ENCODE peak calls at places on chromosomes 1 and 21, in four cellular contexts. V, P, Z and T are unnamed samples.

GRCh38 chr1:34549199-34549598 is 205.6 kb upstream of the GJB5 start:
- DNase-seq in Z (no peak), V (no peak), P (no peak), T (no peak)

GRCh38 chr21:37670883-37671282 is 245.4 kb downstream of the KCNJ6 start:
- DNase-seq in V (no peak), Z (no peak), P (no peak), T (peak)

GRCh38 chr21:43923391-43923790 is 58.4 kb downstream of the AGPAT3 start:
- DNase-seq in V (no peak), P (peak), Z (no peak), T (peak)

GRCh38 chr21:37800496-37801061 is 115.7 kb downstream of the KCNJ6 start:
- DNase-seq in V (no peak), P (no peak), Z (no peak), T (peak)

GRCh38 chr21:44800103-44800502 is 1.5 kb downstream of the UBE2G2 start:
- DNase-seq in V (no peak), Z (no peak), P (peak), T (peak)

GRCh38 chr1:12594966-12595838 is 22.8 kb downstream of the DHRS3 start:
- DNase-seq in V (no peak), Z (no peak), P (peak), T (peak)

GRCh38 chr1:213020016-213020415 is 4.3 kb upstream of the ANGEL2 start:
- DNase-seq in Z (no peak), P (no peak), V (no peak), T (no peak)

GRCh38 chr1:225766967-225767413 is 10.6 kb upstream of the SRP9 start:
- DNase-seq in V (peak), P (peak), Z (no peak), T (peak)

GRCh38 chr1:49597436-49597835 is 426.3 kb downstream of the AGBL4 start:
- DNase-seq in P (no peak), Z (no peak), V (no peak), T (no peak)

GRCh38 chr1:226640737-226641136 is 92.2 kb downstream of the STUM start:
- DNase-seq in Z (no peak), P (no peak), V (no peak), T (no peak)

GRCh38 chr21:37620401-37620800 is 253.8 kb downstream of the DYRK1A start:
- DNase-seq in V (no peak), P (no peak), Z (no peak), T (no peak)

GRCh38 chr1:170732262-170732595 is 68.3 kb downstream of the PRRX1 start:
- DNase-seq in Z (no peak), V (no peak), P (no peak), T (peak)

GRCh38 chr1:39508857-39509305 is 17.4 kb downstream of the BMP8A start:
- DNase-seq in Z (no peak), P (peak), V (peak), T (no peak)

GRCh38 chr1:181743878-181744312 is 260.6 kb downstream of the CACNA1E start:
- DNase-seq in Z (no peak), V (no peak), P (no peak), T (no peak)

GRCh38 chr1:220710333-220710732 is 20.2 kb downstream of the C1orf115 start:
- DNase-seq in V (no peak), P (no peak), Z (no peak), T (no peak)

GRCh38 chr1:8350914-8351684 is 33.2 kb downstream of the SLC45A1 start:
- DNase-seq in V (no peak), P (no peak), Z (no peak), T (no peak)

GRCh38 chr1:91804546-91805023 is 81.4 kb downstream of the TGFBR3 start:
- DNase-seq in P (no peak), V (peak), Z (peak), T (no peak)

GRCh38 chr1:240946926-240947325 is 335.0 kb upstream of the GREM2 start:
- DNase-seq in Z (no peak), P (peak), V (peak), T (peak)

DNA sequence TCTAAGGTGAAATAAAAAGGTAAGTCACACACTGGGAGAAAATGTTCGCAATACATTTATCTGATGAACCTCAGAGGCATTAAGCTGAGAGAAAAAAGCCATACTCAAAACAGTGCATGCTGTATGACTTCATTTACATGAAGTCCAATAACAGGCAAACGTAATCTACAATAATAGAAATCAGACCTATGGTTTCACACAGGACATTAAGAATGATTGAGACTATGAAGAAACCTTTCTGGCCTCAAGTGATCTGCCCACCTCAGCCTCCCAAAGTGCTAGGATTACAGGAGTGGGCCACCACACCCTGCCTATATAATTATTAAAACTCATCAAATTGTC is 42.3 kb downstream of the FAF1 start:
- DNase-seq in Z (no peak), P (no peak), V (no peak), T (no peak)
- H3K4me2 ChIP-seq in Z (peak), P (no peak), V (no peak), T (no peak)

DNA sequence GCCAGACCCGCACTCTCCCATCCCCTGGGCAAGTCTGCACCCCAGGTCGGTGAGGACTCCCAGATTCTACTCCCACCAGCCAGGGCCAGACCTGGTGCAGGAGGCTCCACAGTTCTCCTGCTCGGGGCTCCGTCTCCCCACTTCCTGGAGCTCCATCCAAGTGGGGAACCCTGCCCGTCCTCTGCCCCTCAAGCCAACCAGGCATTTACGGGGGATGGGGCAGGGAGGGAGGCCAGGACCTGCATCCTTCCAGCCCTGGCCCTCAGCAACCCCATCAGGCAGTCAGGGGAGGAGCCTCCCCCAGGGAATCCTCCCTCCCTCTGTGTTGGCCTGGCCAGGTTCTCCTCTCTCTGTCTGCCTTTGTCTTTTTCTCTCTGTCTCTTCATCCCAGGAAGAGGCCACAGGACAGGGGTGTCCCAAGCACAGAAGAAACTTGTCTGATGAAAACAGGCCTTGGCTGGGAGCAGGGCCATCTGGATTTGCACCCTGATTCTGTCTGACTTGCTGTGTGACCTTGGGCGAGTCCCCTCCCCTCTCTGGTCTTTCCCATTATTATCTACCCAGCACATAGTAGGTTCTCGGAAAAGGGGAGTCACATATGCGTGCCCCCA is 18.5 kb upstream of the EPHA2 start:
- DNase-seq in V (no peak), P (no peak), Z (no peak), T (no peak)
- TF ChIP-seq MXI1 in V (no peak), P (no peak), Z (no peak), T (no peak)

GRCh38 chr1:234397732-234398131 is 24.5 kb downstream of the COA6 start:
- DNase-seq in V (no peak), Z (no peak), P (no peak), T (no peak)

GRCh38 chr1:234396871-234397270 is 23.6 kb downstream of the COA6 start:
- DNase-seq in P (no peak), V (no peak), Z (no peak), T (no peak)

GRCh38 chr1:234400773-234401172 is 27.5 kb downstream of the COA6 start:
- DNase-seq in Z (peak), P (no peak), V (no peak), T (no peak)

GRCh38 chr1:234401658-234402057 is 28.4 kb downstream of the COA6 start:
- DNase-seq in P (no peak), Z (no peak), V (no peak), T (no peak)

DNA sequence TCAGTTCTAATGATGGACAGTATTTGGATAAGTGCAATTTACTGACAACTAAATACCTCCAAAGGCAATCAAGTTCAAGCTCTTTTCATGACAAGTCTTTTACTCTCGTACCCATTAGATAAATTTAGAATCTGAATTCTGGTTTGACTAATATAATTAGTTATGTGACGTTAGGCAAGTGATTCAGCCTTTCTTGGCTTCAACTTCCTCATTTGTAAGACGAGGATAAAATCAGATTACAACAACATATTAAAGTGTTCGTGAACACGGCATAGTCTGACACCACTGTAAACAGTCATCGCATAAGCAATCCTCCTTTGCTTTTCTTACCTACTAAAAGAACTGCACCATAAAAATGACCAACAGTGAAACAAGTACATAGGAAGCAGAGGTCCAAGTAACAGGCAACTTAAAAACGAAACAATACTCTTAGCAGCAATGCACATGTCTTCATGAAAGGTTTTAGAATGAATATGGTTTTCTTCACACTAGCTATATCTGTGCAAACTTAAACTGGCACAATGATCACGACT is 25.7 kb downstream of the COA6 start:
- DNase-seq in Z (peak), V (no peak), P (no peak), T (peak)
- TF ChIP-seq RCOR1 in Z (no peak), V (no peak), P (no peak), T (no peak)

GRCh38 chr1:203711251-203712007 is 53.6 kb upstream of the LAX1 start:
- DNase-seq in Z (no peak), V (no peak), P (no peak), T (no peak)
- H3K4me2 ChIP-seq in Z (no peak), V (no peak), P (no peak), T (no peak)

GRCh38 chr1:40663324-40664166 is 1.9 kb downstream of the RIMS3 start:
- DNase-seq in V (no peak), P (peak), Z (no peak), T (no peak)

GRCh38 chr1:40665335-40666171 is at the start of gene RIMS3:
- DNase-seq in V (peak), Z (peak), P (peak), T (peak)

GRCh38 chr1:40662864-40663263 is 2.6 kb downstream of the RIMS3 start:
- DNase-seq in V (no peak), Z (no peak), P (no peak), T (peak)

GRCh38 chr1:40664791-40665190 is 691 bp downstream of the RIMS3 start:
- DNase-seq in P (no peak), Z (no peak), V (no peak), T (no peak)

GRCh38 chr1:40664167-40664537 is 1.3 kb downstream of the RIMS3 start:
- DNase-seq in V (no peak), P (peak), Z (no peak), T (no peak)
- TF ChIP-seq MXI1 in V (no peak), P (no peak), Z (no peak), T (no peak)

GRCh38 chr1:101526813-101527212 is 290.0 kb downstream of the S1PR1 start:
- DNase-seq in P (no peak), V (no peak), Z (no peak), T (no peak)
- TF ChIP-seq RCOR1 in P (no peak), V (no peak), Z (no peak), T (no peak)